ENCODE peak calls at places on chromosomes 12 and 14, in four cellular contexts. R, U, M and G are unnamed samples.

GRCh38 chr14:61266436-61267220 is 14.5 kb downstream of the TMEM30B start:
- DNase-seq in R (no peak), U (no peak), M (no peak), G (no peak)

GRCh38 chr12:52391618-52392002 is 6.2 kb upstream of the KRT84 start:
- DNase-seq in R (no peak), U (peak), M (no peak), G (no peak)

GRCh38 chr14:100409016-100409385 is 85.9 kb downstream of the SLC25A47 start:
- DNase-seq in R (no peak), U (no peak), M (no peak), G (no peak)

GRCh38 chr12:117587646-117588287 is 226.3 kb upstream of the NOS1 start:
- DNase-seq in R (peak), U (no peak), M (no peak), G (peak)

GRCh38 chr12:75814856-75815754 is 216.5 kb downstream of the PHLDA1 start:
- DNase-seq in R (peak), U (no peak), M (peak), G (peak)

GRCh38 chr12:40015360-40015759 is 90.5 kb downstream of the SLC2A13 start:
- DNase-seq in R (peak), U (no peak), M (no peak), G (no peak)

GRCh38 chr12:89906824-89907223 is 198.2 kb upstream of the ATP2B1 start:
- DNase-seq in R (no peak), U (no peak), M (no peak), G (no peak)

GRCh38 chr12:39872425-39872824 is 233.5 kb downstream of the SLC2A13 start:
- DNase-seq in R (no peak), U (no peak), M (no peak), G (no peak)

GRCh38 chr12:123070267-123071081 is 80.4 kb downstream of the PITPNM2 start:
- DNase-seq in R (peak), U (no peak), M (no peak), G (no peak)

GRCh38 chr12:26627335-26627734 is 205.7 kb downstream of the ITPR2 start:
- DNase-seq in R (no peak), U (no peak), M (no peak), G (no peak)

GRCh38 chr14:98189521-98189920 is 1082.5 kb downstream of the BCL11B start:
- DNase-seq in R (peak), U (no peak), M (no peak), G (no peak)

GRCh38 chr12:127241056-127241830 is 1025.7 kb upstream of the TMEM132C start:
- DNase-seq in R (no peak), U (no peak), M (no peak), G (no peak)

GRCh38 chr12:102990419-102990818 is 32.9 kb downstream of the ASCL1 start:
- DNase-seq in R (no peak), U (no peak), M (no peak), G (no peak)

GRCh38 chr14:50616275-50616674 is 51.8 kb downstream of the SAV1 start:
- DNase-seq in R (no peak), U (no peak), M (no peak), G (no peak)

GRCh38 chr12:104602426-104602825 is 145.7 kb downstream of the CHST11 start:
- DNase-seq in R (no peak), U (no peak), M (no peak), G (no peak)

GRCh38 chr12:114943601-114944000 is 259.6 kb upstream of the TBX3 start:
- DNase-seq in R (no peak), U (no peak), M (no peak), G (peak)

GRCh38 chr12:105235299-105235746 is 651 bp downstream of the APPL2 start:
- DNase-seq in R (peak), U (no peak), M (no peak), G (no peak)

GRCh38 chr12:65277994-65278575 is 398 bp upstream of the MSRB3 start:
- DNase-seq in R (no peak), U (peak), M (no peak), G (no peak)

GRCh38 chr14:33676135-33676566 is 274.7 kb downstream of the EGLN3 start:
- DNase-seq in R (no peak), U (peak), M (no peak), G (peak)

GRCh38 chr14:62357362-62357761 is 595.1 kb downstream of the SNAPC1 start:
- DNase-seq in R (no peak), U (no peak), M (no peak), G (no peak)

GRCh38 chr12:29795715-29796114 is 12.0 kb upstream of the TMTC1 start:
- DNase-seq in R (no peak), U (no peak), M (peak), G (no peak)

GRCh38 chr14:91177073-91177796 is 63.4 kb downstream of the DGLUCY start:
- DNase-seq in R (peak), U (no peak), M (peak), G (peak)

GRCh38 chr12:91023326-91024004 is 18.7 kb upstream of the EPYC start:
- DNase-seq in R (no peak), U (no peak), M (peak), G (peak)

GRCh38 chr14:100329233-100330006 is 6.3 kb downstream of the SLC25A47 start:
- DNase-seq in R (no peak), U (no peak), M (no peak), G (no peak)

GRCh38 chr12:101235686-101236085 is 25.6 kb upstream of the SLC5A8 start:
- DNase-seq in R (no peak), U (no peak), M (no peak), G (no peak)

GRCh38 chr12:8779862-8780261 is 42.6 kb upstream of the A2ML1 start:
- DNase-seq in R (no peak), U (no peak), M (no peak), G (peak)

GRCh38 chr12:49698619-49699545 is 8.3 kb downstream of the FMNL3 start:
- DNase-seq in R (peak), U (peak), M (no peak), G (peak)

GRCh38 chr14:37056473-37056872 is 115.9 kb downstream of the SLC25A21 start:
- DNase-seq in R (no peak), U (no peak), M (no peak), G (no peak)

GRCh38 chr12:71160585-71160984 is 2.8 kb upstream of the TSPAN8 start:
- DNase-seq in R (no peak), U (no peak), M (no peak), G (no peak)

GRCh38 chr12:98211914-98212695 is 303.3 kb upstream of the TMPO start:
- DNase-seq in R (no peak), U (no peak), M (no peak), G (no peak)

GRCh38 chr14:92895352-92895878 is 27.5 kb upstream of the CHGA start:
- DNase-seq in R (no peak), U (no peak), M (no peak), G (no peak)

GRCh38 chr12:57149309-57149900 is 2.0 kb upstream of the LRP1-AS start:
- DNase-seq in R (no peak), U (peak), M (no peak), G (no peak)

GRCh38 chr12:92078167-92079053 is 67.2 kb downstream of the BTG1 start:
- DNase-seq in R (no peak), U (peak), M (peak), G (no peak)

GRCh38 chr14:104444159-104445030 is 135.2 kb upstream of the C14orf180 start:
- DNase-seq in R (no peak), U (no peak), M (no peak), G (no peak)

GRCh38 chr14:93954900-93955891 is 21.2 kb downstream of the ASB2 start:
- DNase-seq in R (peak), U (no peak), M (no peak), G (peak)

GRCh38 chr12:92511776-92512175 is 191.0 kb upstream of the PLEKHG7 start:
- DNase-seq in R (no peak), U (no peak), M (no peak), G (no peak)

GRCh38 chr14:96069421-96069820 is 30.3 kb downstream of the C14orf132 start:
- DNase-seq in R (no peak), U (no peak), M (no peak), G (no peak)

GRCh38 chr12:54417712-54418440 is 1.2 kb downstream of the ITGA5 start:
- DNase-seq in R (peak), U (peak), M (no peak), G (no peak)

DNA sequence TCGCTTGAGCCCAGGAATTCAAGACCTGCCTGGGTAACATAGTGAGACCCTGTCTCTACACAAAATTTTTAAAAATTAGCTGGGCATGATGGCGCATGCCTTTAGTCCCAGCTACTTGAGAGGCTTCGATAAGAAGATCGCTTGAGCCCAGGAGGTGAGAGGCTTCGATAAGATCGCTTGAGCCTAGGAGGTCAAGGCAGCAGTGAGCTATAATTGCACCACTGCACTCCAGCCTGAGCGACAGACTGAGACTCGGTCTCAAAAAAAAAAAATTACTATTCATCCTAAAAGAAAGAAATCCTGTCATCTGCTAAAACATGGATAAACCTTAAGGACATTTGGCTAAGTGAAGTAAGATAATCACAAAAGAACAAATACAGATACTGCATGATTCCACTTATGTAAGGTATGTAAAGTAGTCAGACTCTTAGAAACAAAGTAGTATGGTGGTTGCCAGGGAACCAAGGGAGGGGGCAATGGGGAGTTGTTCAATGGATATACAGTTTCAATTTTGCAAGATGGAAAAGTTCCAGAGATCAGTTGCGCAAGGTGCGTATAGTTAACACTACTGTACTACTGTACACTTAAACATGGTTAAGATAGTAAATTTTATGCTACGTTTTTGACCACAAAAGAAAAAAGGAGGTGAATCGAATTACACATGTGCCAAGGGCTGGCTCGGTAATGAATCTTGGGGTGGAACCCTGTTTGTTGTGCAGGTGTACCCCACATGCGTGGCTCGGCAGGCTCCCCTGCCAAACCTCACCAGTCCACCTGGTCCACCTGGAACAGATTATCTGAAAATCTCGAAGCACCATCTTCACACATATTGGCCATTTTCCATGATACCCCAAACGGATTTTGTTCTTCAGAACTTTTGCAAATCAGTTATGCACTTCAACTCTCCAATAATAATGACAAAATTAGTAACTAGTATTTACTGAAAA is 18.3 kb upstream of the ATP2A2 start:
- DNase-seq in R (no peak), U (no peak), M (no peak), G (no peak)
- TF ChIP-seq CTCF in R (no peak), U (no peak), M (no peak), G (no peak)

DNA sequence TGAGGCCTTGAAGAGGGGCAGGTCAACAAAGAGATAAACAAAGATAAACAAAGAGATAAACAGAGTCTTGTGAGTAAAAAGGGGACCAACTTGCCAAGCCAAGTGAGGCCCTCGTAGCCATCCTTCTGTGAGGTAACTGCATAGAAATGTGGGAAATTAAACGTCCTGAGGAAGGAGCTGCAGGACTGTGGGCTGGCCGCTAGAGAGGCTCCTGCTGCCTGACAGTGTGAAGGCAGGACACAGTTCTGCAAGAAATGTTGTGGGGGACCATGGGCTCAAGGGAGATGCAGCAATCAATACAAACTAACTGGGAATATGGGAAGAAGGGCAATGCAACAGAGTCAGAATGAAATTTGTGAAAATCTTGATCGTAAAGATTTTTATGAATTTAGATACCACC is 91.9 kb downstream of the SLC8A3 start:
- DNase-seq in R (no peak), U (no peak), M (no peak), G (no peak)
- TF ChIP-seq CTCF in R (no peak), U (no peak), M (peak), G (no peak)

GRCh38 chr14:65604535-65604934 is 192.0 kb downstream of the FUT8 start:
- DNase-seq in R (no peak), U (no peak), M (no peak), G (no peak)

GRCh38 chr14:65600742-65601141 is 188.2 kb downstream of the FUT8 start:
- DNase-seq in R (no peak), U (no peak), M (no peak), G (no peak)

GRCh38 chr14:65599375-65599774 is 186.8 kb downstream of the FUT8 start:
- DNase-seq in R (no peak), U (no peak), M (peak), G (no peak)

DNA sequence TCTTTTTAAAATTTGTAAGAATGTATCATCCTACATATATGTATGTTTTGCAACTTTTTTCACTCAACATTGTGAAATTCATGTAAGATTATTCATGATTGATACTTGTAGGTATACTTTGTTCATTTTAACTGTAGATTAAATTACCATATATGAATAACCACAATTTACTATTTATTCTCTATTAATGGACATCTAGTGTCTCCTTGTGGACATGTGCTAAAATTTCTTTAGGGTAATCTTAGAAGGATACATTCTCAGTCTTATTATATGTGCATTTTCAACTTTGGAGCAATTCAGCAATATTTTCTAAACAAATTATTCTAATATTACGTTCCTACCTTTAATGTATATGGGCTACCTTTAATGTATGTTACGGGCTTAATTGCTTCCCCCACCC is 192.4 kb downstream of the FUT8 start:
- DNase-seq in R (no peak), U (no peak), M (no peak), G (no peak)
- TF ChIP-seq CTCF in R (no peak), U (no peak), M (peak), G (peak)

GRCh38 chr12:119412811-119413794 is 78.6 kb downstream of the CCDC60 start:
- DNase-seq in R (peak), U (peak), M (peak), G (peak)
- TF ChIP-seq CTCF in R (peak), U (peak), M (peak), G (peak)

GRCh38 chr12:6204533-6205143 is 4.4 kb downstream of the CD9 start:
- DNase-seq in R (peak), U (no peak), M (no peak), G (no peak)
- TF ChIP-seq CTCF in R (no peak), U (no peak), M (no peak), G (peak)

DNA sequence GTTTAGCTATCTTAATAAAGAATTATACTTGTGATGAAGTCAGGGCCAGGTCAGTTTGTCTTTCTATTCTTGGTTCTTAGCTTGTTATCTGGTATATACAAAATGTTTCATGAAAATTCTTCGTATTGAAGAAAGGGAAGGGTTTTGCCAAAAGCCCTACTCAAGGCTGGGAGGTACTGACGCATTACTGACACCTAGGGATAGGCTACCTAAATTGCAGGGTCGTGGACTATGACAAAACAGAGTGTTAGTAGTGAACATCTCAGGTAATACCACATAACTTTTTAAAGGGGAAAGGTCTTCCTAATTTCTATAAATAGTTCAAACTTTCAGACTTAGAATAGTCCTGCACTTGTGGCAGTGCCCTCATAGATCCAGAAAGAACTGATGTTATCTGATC is 246.3 kb downstream of the RGS6 start:
- DNase-seq in R (no peak), U (no peak), M (no peak), G (no peak)
- TF ChIP-seq CTCF in R (no peak), U (no peak), M (no peak), G (peak)